ENCODE peak calls at places on chromosomes 16 and 17, in eight cellular contexts. One of them, this sample, is unnamed.

GRCh38 chr16:68297908-68298307 is 12.8 kb downstream of the SLC7A6OS start:
- DNase-seq in AG04449: no peak
- DNase-seq in CD8-positive, alpha-beta T cell: no peak
- DNase-seq in A549: no peak
- DNase-seq in neural crest cell: no peak
- DNase-seq in psoas muscle: no peak
- DNase-seq in IMR-90: peak
- DNase-seq in astrocyte of the cerebellum: no peak
- DNase-seq in this sample: no peak

GRCh38 chr16:87416826-87417471 is 24.8 kb downstream of the MAP1LC3B start:
- DNase-seq in neural crest cell: no peak
- DNase-seq in psoas muscle: no peak
- DNase-seq in astrocyte of the cerebellum: peak
- DNase-seq in AG04449: no peak
- DNase-seq in CD8-positive, alpha-beta T cell: no peak
- DNase-seq in A549: peak
- DNase-seq in IMR-90: peak
- DNase-seq in this sample: no peak

GRCh38 chr16:17397499-17397891 is 73.3 kb downstream of the XYLT1 start:
- DNase-seq in IMR-90: peak
- DNase-seq in neural crest cell: no peak
- DNase-seq in CD8-positive, alpha-beta T cell: no peak
- DNase-seq in AG04449: no peak
- DNase-seq in psoas muscle: no peak
- DNase-seq in astrocyte of the cerebellum: no peak
- DNase-seq in A549: peak
- DNase-seq in this sample: no peak

GRCh38 chr16:58814348-58814801 is 80.3 kb upstream of the GOT2 start:
- DNase-seq in A549: peak
- DNase-seq in neural crest cell: peak
- DNase-seq in IMR-90: peak
- DNase-seq in psoas muscle: no peak
- DNase-seq in CD8-positive, alpha-beta T cell: no peak
- DNase-seq in AG04449: no peak
- DNase-seq in astrocyte of the cerebellum: peak
- DNase-seq in this sample: peak

GRCh38 chr16:29315916-29316517 is 90.5 kb downstream of the NPIPB11 start:
- DNase-seq in AG04449: no peak
- DNase-seq in IMR-90: no peak
- DNase-seq in astrocyte of the cerebellum: no peak
- DNase-seq in CD8-positive, alpha-beta T cell: no peak
- DNase-seq in neural crest cell: no peak
- DNase-seq in A549: no peak
- DNase-seq in psoas muscle: no peak
- DNase-seq in this sample: no peak

GRCh38 chr16:12257926-12258561 is 281.5 kb downstream of the SNX29 start:
- DNase-seq in A549: peak
- DNase-seq in astrocyte of the cerebellum: no peak
- DNase-seq in neural crest cell: no peak
- DNase-seq in AG04449: no peak
- DNase-seq in CD8-positive, alpha-beta T cell: no peak
- DNase-seq in psoas muscle: no peak
- DNase-seq in IMR-90: no peak
- DNase-seq in this sample: no peak

GRCh38 chr17:16932156-16932555 is 39.8 kb downstream of the TNFRSF13B start:
- DNase-seq in neural crest cell: no peak
- DNase-seq in CD8-positive, alpha-beta T cell: no peak
- DNase-seq in astrocyte of the cerebellum: no peak
- DNase-seq in A549: no peak
- DNase-seq in AG04449: no peak
- DNase-seq in psoas muscle: no peak
- DNase-seq in IMR-90: no peak
- DNase-seq in this sample: no peak

GRCh38 chr17:37458805-37459204 is 30.9 kb upstream of the DUSP14 start:
- DNase-seq in psoas muscle: no peak
- DNase-seq in AG04449: no peak
- DNase-seq in IMR-90: peak
- DNase-seq in CD8-positive, alpha-beta T cell: no peak
- DNase-seq in astrocyte of the cerebellum: no peak
- DNase-seq in A549: peak
- DNase-seq in neural crest cell: no peak
- DNase-seq in this sample: no peak

GRCh38 chr16:58024673-58025350 is 742 bp upstream of the MMP15 start:
- DNase-seq in A549: peak
- DNase-seq in neural crest cell: no peak
- DNase-seq in CD8-positive, alpha-beta T cell: no peak
- DNase-seq in psoas muscle: peak
- DNase-seq in AG04449: no peak
- DNase-seq in astrocyte of the cerebellum: no peak
- DNase-seq in IMR-90: no peak
- DNase-seq in this sample: no peak

GRCh38 chr17:4968916-4969550 is 1.4 kb upstream of the SPAG7 start:
- DNase-seq in astrocyte of the cerebellum: peak
- DNase-seq in CD8-positive, alpha-beta T cell: no peak
- DNase-seq in A549: peak
- DNase-seq in neural crest cell: no peak
- DNase-seq in psoas muscle: peak
- DNase-seq in AG04449: peak
- DNase-seq in IMR-90: peak
- DNase-seq in this sample: peak

GRCh38 chr16:66924527-66925321 is 611 bp downstream of the RRAD start:
- DNase-seq in psoas muscle: peak
- DNase-seq in IMR-90: no peak
- DNase-seq in AG04449: no peak
- DNase-seq in neural crest cell: peak
- DNase-seq in astrocyte of the cerebellum: no peak
- DNase-seq in CD8-positive, alpha-beta T cell: no peak
- DNase-seq in A549: no peak
- DNase-seq in this sample: no peak

GRCh38 chr17:66091440-66092080 is 100.4 kb downstream of the CEP112 start:
- DNase-seq in neural crest cell: no peak
- DNase-seq in psoas muscle: no peak
- DNase-seq in A549: no peak
- DNase-seq in CD8-positive, alpha-beta T cell: no peak
- DNase-seq in astrocyte of the cerebellum: no peak
- DNase-seq in AG04449: no peak
- DNase-seq in IMR-90: no peak
- DNase-seq in this sample: no peak

DNA sequence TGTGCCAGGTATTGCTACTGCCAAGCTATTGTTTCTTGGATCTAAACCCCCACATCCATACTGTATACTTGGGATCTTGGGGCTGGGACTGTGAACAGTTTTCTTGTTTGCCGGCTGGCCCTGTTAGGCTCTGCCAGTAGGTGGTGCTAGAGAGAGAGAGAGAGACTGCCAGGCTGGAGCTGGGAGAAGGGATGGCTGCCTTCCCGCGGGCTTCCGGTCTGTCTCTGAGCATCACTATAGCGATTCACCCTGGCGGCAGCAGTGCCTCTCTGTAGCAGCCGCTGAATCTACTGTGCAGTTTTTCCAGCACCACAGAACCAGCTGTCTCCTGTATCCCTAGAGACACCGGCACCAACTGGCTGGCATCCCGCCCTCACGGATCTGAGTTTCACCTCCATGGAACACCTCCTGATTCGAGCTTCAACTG is 201.2 kb downstream of the UTP18 start:
- DNase-seq in CD8-positive, alpha-beta T cell: no peak
- DNase-seq in IMR-90: peak
- DNase-seq in psoas muscle: peak
- DNase-seq in AG04449: no peak
- DNase-seq in A549: peak
- DNase-seq in neural crest cell: peak
- DNase-seq in astrocyte of the cerebellum: no peak
- DNase-seq in this sample: no peak
- TF ChIP-seq CTCF in CD8-positive, alpha-beta T cell: peak
- TF ChIP-seq CTCF in IMR-90: peak
- TF ChIP-seq CTCF in psoas muscle: peak
- TF ChIP-seq CTCF in AG04449: peak
- TF ChIP-seq CTCF in A549: peak
- TF ChIP-seq CTCF in neural crest cell: peak
- TF ChIP-seq CTCF in astrocyte of the cerebellum: peak
- TF ChIP-seq CTCF in this sample: peak

DNA sequence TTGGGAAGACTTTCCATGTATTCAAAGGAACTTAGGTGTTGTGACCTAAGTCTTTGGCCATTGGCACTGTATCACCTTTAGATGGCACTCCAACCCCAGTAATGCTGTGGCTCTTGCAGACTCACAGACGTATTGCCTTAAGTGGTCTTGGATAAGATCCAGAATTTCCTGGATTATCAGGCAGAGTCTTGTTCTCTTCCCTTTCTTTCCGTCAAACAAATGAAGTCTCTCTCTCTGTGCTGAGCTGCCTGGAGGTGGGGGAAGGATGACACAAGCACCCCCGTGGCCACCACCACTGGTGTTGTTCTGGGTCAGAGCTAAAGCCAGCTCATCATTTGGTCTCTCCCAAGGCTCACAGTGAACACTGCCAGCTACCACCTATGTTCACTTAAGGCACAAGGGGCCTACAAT is 789.9 kb upstream of the KIF2B start:
- DNase-seq in astrocyte of the cerebellum: peak
- DNase-seq in AG04449: no peak
- DNase-seq in CD8-positive, alpha-beta T cell: no peak
- DNase-seq in neural crest cell: peak
- DNase-seq in A549: peak
- DNase-seq in IMR-90: peak
- DNase-seq in psoas muscle: no peak
- DNase-seq in this sample: no peak
- TF ChIP-seq CTCF in astrocyte of the cerebellum: peak
- TF ChIP-seq CTCF in AG04449: no peak
- TF ChIP-seq CTCF in CD8-positive, alpha-beta T cell: no peak
- TF ChIP-seq CTCF in neural crest cell: peak
- TF ChIP-seq CTCF in A549: peak
- TF ChIP-seq CTCF in IMR-90: no peak
- TF ChIP-seq CTCF in psoas muscle: peak
- TF ChIP-seq CTCF in this sample: no peak

GRCh38 chr16:84555418-84556196 is 51.1 kb upstream of the MEAK7 start:
- DNase-seq in psoas muscle: peak
- DNase-seq in astrocyte of the cerebellum: no peak
- DNase-seq in IMR-90: no peak
- DNase-seq in CD8-positive, alpha-beta T cell: no peak
- DNase-seq in A549: no peak
- DNase-seq in neural crest cell: peak
- DNase-seq in AG04449: no peak
- DNase-seq in this sample: no peak
- TF ChIP-seq CTCF in psoas muscle: no peak
- TF ChIP-seq CTCF in astrocyte of the cerebellum: no peak
- TF ChIP-seq CTCF in IMR-90: no peak
- TF ChIP-seq CTCF in CD8-positive, alpha-beta T cell: no peak
- TF ChIP-seq CTCF in A549: no peak
- TF ChIP-seq CTCF in neural crest cell: no peak
- TF ChIP-seq CTCF in AG04449: no peak
- TF ChIP-seq CTCF in this sample: no peak

GRCh38 chr17:78316867-78317816 is 42.7 kb downstream of the SOCS3 start:
- DNase-seq in neural crest cell: no peak
- DNase-seq in IMR-90: peak
- DNase-seq in A549: peak
- DNase-seq in AG04449: no peak
- DNase-seq in CD8-positive, alpha-beta T cell: no peak
- DNase-seq in psoas muscle: no peak
- DNase-seq in astrocyte of the cerebellum: no peak
- DNase-seq in this sample: no peak

GRCh38 chr17:78316115-78316866 is 43.6 kb downstream of the SOCS3 start:
- DNase-seq in astrocyte of the cerebellum: no peak
- DNase-seq in neural crest cell: no peak
- DNase-seq in IMR-90: no peak
- DNase-seq in AG04449: no peak
- DNase-seq in A549: peak
- DNase-seq in CD8-positive, alpha-beta T cell: no peak
- DNase-seq in psoas muscle: no peak
- DNase-seq in this sample: no peak

GRCh38 chr17:78314683-78315354 is 45.1 kb downstream of the SOCS3 start:
- DNase-seq in AG04449: no peak
- DNase-seq in CD8-positive, alpha-beta T cell: no peak
- DNase-seq in IMR-90: no peak
- DNase-seq in A549: no peak
- DNase-seq in neural crest cell: no peak
- DNase-seq in astrocyte of the cerebellum: no peak
- DNase-seq in psoas muscle: no peak
- DNase-seq in this sample: no peak

GRCh38 chr17:78315355-78316114 is 44.3 kb downstream of the SOCS3 start:
- DNase-seq in AG04449: no peak
- DNase-seq in astrocyte of the cerebellum: peak
- DNase-seq in neural crest cell: no peak
- DNase-seq in A549: peak
- DNase-seq in IMR-90: peak
- DNase-seq in psoas muscle: peak
- DNase-seq in CD8-positive, alpha-beta T cell: no peak
- DNase-seq in this sample: peak

GRCh38 chr17:78313735-78314648 is 45.9 kb downstream of the SOCS3 start:
- DNase-seq in astrocyte of the cerebellum: no peak
- DNase-seq in IMR-90: peak
- DNase-seq in psoas muscle: peak
- DNase-seq in neural crest cell: peak
- DNase-seq in CD8-positive, alpha-beta T cell: peak
- DNase-seq in A549: peak
- DNase-seq in AG04449: no peak
- DNase-seq in this sample: no peak
- TF ChIP-seq CTCF in astrocyte of the cerebellum: no peak
- TF ChIP-seq CTCF in IMR-90: no peak
- TF ChIP-seq CTCF in psoas muscle: no peak
- TF ChIP-seq CTCF in neural crest cell: peak
- TF ChIP-seq CTCF in CD8-positive, alpha-beta T cell: no peak
- TF ChIP-seq CTCF in A549: no peak
- TF ChIP-seq CTCF in AG04449: no peak
- TF ChIP-seq CTCF in this sample: no peak

GRCh38 chr17:60577147-60577925 is 22.7 kb upstream of the PPM1D start:
- DNase-seq in astrocyte of the cerebellum: no peak
- DNase-seq in IMR-90: peak
- DNase-seq in neural crest cell: no peak
- DNase-seq in psoas muscle: no peak
- DNase-seq in A549: no peak
- DNase-seq in CD8-positive, alpha-beta T cell: no peak
- DNase-seq in AG04449: no peak
- DNase-seq in this sample: no peak
- TF ChIP-seq CTCF in astrocyte of the cerebellum: peak
- TF ChIP-seq CTCF in IMR-90: peak
- TF ChIP-seq CTCF in neural crest cell: no peak
- TF ChIP-seq CTCF in psoas muscle: peak
- TF ChIP-seq CTCF in A549: peak
- TF ChIP-seq CTCF in CD8-positive, alpha-beta T cell: no peak
- TF ChIP-seq CTCF in AG04449: peak
- TF ChIP-seq CTCF in this sample: no peak

DNA sequence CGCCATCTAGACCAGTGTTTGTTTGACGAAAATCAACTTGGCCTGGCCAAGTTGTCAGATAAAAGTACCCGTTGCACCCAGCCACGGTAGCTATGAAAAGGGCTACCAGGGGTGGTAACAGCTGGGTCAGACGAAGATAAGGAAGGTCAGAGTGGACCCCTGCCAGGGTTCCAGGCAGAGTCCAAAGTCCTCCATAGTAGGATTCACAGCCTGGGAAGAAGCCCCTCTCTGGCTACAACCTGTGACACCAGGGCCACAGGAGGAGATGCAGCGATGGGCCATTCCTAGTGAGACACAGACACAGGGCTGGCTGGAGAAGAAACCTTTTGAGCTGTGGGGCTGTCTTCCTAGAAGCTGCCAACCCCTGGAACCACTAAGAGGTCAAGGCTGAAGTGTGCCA is 39.3 kb downstream of the MEAK7 start:
- DNase-seq in psoas muscle: no peak
- DNase-seq in A549: no peak
- DNase-seq in AG04449: no peak
- DNase-seq in neural crest cell: no peak
- DNase-seq in IMR-90: no peak
- DNase-seq in CD8-positive, alpha-beta T cell: no peak
- DNase-seq in astrocyte of the cerebellum: no peak
- DNase-seq in this sample: no peak
- TF ChIP-seq CTCF in psoas muscle: no peak
- TF ChIP-seq CTCF in A549: no peak
- TF ChIP-seq CTCF in AG04449: no peak
- TF ChIP-seq CTCF in neural crest cell: no peak
- TF ChIP-seq CTCF in IMR-90: no peak
- TF ChIP-seq CTCF in CD8-positive, alpha-beta T cell: no peak
- TF ChIP-seq CTCF in astrocyte of the cerebellum: no peak
- TF ChIP-seq CTCF in this sample: no peak

GRCh38 chr16:85557976-85558589 is 55.0 kb upstream of the GSE1 start:
- DNase-seq in astrocyte of the cerebellum: no peak
- DNase-seq in CD8-positive, alpha-beta T cell: no peak
- DNase-seq in neural crest cell: no peak
- DNase-seq in A549: no peak
- DNase-seq in AG04449: no peak
- DNase-seq in IMR-90: no peak
- DNase-seq in psoas muscle: no peak
- DNase-seq in this sample: no peak
- TF ChIP-seq CTCF in astrocyte of the cerebellum: no peak
- TF ChIP-seq CTCF in CD8-positive, alpha-beta T cell: no peak
- TF ChIP-seq CTCF in neural crest cell: no peak
- TF ChIP-seq CTCF in A549: no peak
- TF ChIP-seq CTCF in AG04449: no peak
- TF ChIP-seq CTCF in IMR-90: no peak
- TF ChIP-seq CTCF in psoas muscle: no peak
- TF ChIP-seq CTCF in this sample: no peak